ENCODE peak calls at places on chromosomes 4 and X, in four cellular contexts. A is RWPE2, P is BE2C, C is fibroblast of lung. Q is an unnamed sample.
A peak's percentile ranks its signal among the peaks of the same experiment; 100 is the strongest.

GRCh38 chr4:19776021-19776459 is 475.7 kb upstream of the SLIT2 start:
- DNase-seq in A (peak; percentile 88), P (no peak), C (peak; percentile 53), Q (peak; percentile 8)

GRCh38 chr4:101292214-101292613 is 55.1 kb downstream of the PPP3CA start:
- DNase-seq in A (no peak), P (peak; percentile 29), C (no peak), Q (no peak)

GRCh38 chr4:142446965-142447474 is 399.1 kb downstream of the INPP4B start:
- DNase-seq in A (no peak), P (no peak), C (no peak), Q (no peak)

GRCh38 chr4:146957252-146957651 is 11.6 kb upstream of the TTC29 start:
- DNase-seq in A (peak; percentile 81), P (no peak), C (no peak), Q (no peak)

GRCh38 chr4:112647785-112648184 is 10.8 kb downstream of the LARP7 start:
- DNase-seq in A (no peak), P (no peak), C (no peak), Q (no peak)

GRCh38 chrX:140764401-140764919 is 54.9 kb downstream of the LINC00632 start:
- DNase-seq in A (no peak), P (peak; percentile 68), C (peak; percentile 67), Q (peak; percentile 69)

GRCh38 chr4:76783836-76784235 is 114.1 kb downstream of the SOWAHB start:
- DNase-seq in A (no peak), P (no peak), C (peak; percentile 11), Q (no peak)

GRCh38 chrX:68945603-68946228 is 116.9 kb downstream of the EFNB1 start:
- DNase-seq in A (no peak), P (peak; percentile 17), C (peak; percentile 83), Q (no peak)

GRCh38 chr4:68271851-68272756 is 26.6 kb upstream of the TMPRSS11B start:
- DNase-seq in A (no peak), P (no peak), C (peak; percentile 76), Q (peak; percentile 34)

GRCh38 chr4:112951362-112951962 is 98.0 kb upstream of the ANK2 start:
- DNase-seq in A (no peak), P (no peak), C (peak; percentile 19), Q (peak; percentile 12)

GRCh38 chrX:100072286-100072685 is 337.8 kb downstream of the PCDH19 start:
- DNase-seq in A (no peak), P (no peak), C (no peak), Q (no peak)

GRCh38 chrX:12971282-12972003 is 3.5 kb upstream of the TMSB4X start:
- DNase-seq in A (no peak), P (no peak), C (no peak), Q (no peak)

GRCh38 chr4:112007361-112007760 is 137.9 kb upstream of the FAM241A start:
- DNase-seq in A (no peak), P (no peak), C (no peak), Q (no peak)

GRCh38 chr4:24932831-24933230 is 20.0 kb upstream of the CCDC149 start:
- DNase-seq in A (no peak), P (no peak), C (no peak), Q (no peak)

GRCh38 chr4:102819588-102820365 is 7.6 kb downstream of the UBE2D3 start:
- DNase-seq in A (no peak), P (no peak), C (peak; percentile 15), Q (no peak)

GRCh38 chrX:105653891-105654290 is 168.4 kb upstream of the NRK start:
- DNase-seq in A (no peak), P (no peak), C (peak; percentile 54), Q (no peak)

GRCh38 chrX:138771042-138771441 is 59.5 kb upstream of the FGF13 start:
- DNase-seq in A (no peak), P (no peak), C (no peak), Q (no peak)

GRCh38 chr4:138222041-138222440 is 20.1 kb downstream of the SLC7A11 start:
- DNase-seq in A (no peak), P (no peak), C (peak; percentile 84), Q (peak; percentile 17)

GRCh38 chrX:134642394-134642793 is 15.9 kb downstream of the PLAC1 start:
- DNase-seq in A (no peak), P (no peak), C (no peak), Q (no peak)

GRCh38 chr4:106569151-106570029 is 200.8 kb upstream of the GIMD1 start:
- DNase-seq in A (no peak), P (no peak), C (no peak), Q (no peak)

GRCh38 chrX:36916941-36917340 is 91.2 kb upstream of the FAM47C start:
- DNase-seq in A (no peak), P (no peak), C (no peak), Q (no peak)

GRCh38 chr4:81255524-81255923 is 40.5 kb upstream of the PRKG2 start:
- DNase-seq in A (no peak), P (no peak), C (peak; percentile 87), Q (peak; percentile 11)

GRCh38 chr4:64643841-64644240 is 234.6 kb upstream of the TECRL start:
- DNase-seq in A (no peak), P (no peak), C (no peak), Q (no peak)

GRCh38 chr4:110198472-110199419 is at the start of gene ELOVL6:
- DNase-seq in A (peak; percentile 59), P (peak; percentile 81), C (peak; percentile 88), Q (peak; percentile 85)
- H3K4me1 ChIP-seq in A (peaks cover 22% of the 10 kb centered on the region), P (peaks cover 10% of the 10 kb centered on the region), C (peaks cover 6% of the 10 kb centered on the region), Q (peaks cover 21% of the 10 kb centered on the region)

GRCh38 chrX:151510203-151510602 is 53.3 kb upstream of the PASD1 start:
- DNase-seq in A (no peak), P (no peak), C (no peak), Q (no peak)
- H3K4me1 ChIP-seq in A (no peaks in the 10 kb centered on the region), P (no peaks in the 10 kb centered on the region), C (no peaks in the 10 kb centered on the region), Q (no peaks in the 10 kb centered on the region)

DNA sequence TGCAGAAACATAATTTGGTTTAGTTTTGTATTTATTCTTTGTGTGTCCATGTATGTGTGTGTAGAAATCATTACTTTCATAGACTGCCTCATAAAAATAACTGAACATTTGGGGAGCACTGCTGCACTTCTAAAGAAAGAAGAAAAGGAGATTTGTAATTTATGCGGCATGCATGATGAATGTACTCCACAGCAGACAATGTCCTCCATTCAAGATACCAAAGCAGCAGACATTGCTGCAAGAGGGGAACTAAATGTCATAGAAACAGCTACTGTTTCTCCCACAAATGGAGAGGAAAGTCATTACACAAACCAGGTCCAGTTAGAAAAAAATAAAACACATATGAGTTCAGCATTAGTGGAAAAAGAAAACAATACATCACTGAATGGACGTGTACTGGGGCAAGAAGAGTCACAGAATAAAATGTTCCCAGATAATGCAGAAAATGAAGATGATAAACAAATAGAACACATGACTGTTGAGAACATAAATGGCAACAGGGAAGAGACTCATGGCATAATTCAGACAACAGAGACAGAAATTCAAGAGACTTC is 2.6 kb downstream of the DTHD1 start:
- DNase-seq in A (no peak), P (no peak), C (no peak), Q (no peak)
- H3K4me1 ChIP-seq in A (peaks cover 29% of the 10 kb centered on the region), P (no peaks in the 10 kb centered on the region), C (no peaks in the 10 kb centered on the region), Q (no peaks in the 10 kb centered on the region)

DNA sequence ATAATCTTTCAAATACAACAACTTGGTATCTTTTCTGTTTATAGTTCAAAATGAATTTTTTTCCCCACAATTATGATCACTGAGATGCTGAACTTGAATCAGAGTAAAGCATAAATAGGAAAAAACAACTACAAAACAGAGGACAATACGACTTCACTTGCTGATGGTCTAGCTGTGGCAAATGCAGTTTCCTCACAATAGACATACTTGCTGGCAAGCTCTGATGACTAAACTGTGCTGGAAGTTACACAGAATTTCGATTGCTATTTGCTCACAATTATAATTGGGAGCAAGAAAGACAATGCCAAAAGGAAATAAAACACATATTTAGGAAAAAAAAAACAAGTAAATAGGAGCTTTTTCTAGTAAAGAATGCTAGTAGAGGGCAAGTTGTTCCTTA is 14.7 kb downstream of the VEGFC start:
- DNase-seq in A (no peak), P (no peak), C (peak; percentile 82), Q (no peak)
- H3K4me1 ChIP-seq in A (peaks cover 88% of the 10 kb centered on the region), P (no peaks in the 10 kb centered on the region), C (peaks cover 13% of the 10 kb centered on the region), Q (no peaks in the 10 kb centered on the region)

DNA sequence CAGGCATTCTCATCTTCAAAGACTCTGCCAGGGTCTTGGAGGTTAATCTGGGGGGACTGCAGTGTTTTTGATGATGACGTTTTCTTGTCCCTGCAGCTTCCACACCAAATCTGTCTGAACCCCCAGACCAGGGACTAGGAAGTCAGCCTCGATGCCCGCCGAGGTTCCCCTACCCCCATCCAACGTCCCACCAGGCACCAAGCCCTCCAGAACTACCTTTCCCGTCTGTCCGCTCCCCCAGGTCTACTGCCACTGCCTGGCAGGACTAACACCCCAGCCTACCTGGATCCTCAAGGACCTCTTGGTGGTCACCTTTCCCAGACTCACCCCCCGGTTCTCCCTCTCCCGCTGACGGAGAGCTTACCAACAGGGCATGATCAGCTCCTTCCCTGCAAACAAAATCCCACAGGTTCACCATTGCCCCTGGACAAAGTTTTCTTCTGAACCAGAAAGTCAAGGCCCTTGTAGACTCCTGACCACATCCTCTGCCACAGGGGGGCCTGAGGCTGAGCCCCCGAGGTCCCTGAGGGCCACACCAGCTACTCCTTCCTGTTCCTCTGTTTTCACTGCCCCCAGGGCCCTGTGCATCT is 40.9 kb downstream of the HMX1 start:
- DNase-seq in A (no peak), P (no peak), C (no peak), Q (no peak)
- H3K4me1 ChIP-seq in A (no peaks in the 10 kb centered on the region), P (no peaks in the 10 kb centered on the region), C (no peaks in the 10 kb centered on the region), Q (no peaks in the 10 kb centered on the region)

GRCh38 chr4:87053064-87053693 is 118.4 kb downstream of the AFF1 start:
- DNase-seq in A (no peak), P (no peak), C (no peak), Q (no peak)

GRCh38 chr4:87053802-87054767 is 119.3 kb downstream of the AFF1 start:
- DNase-seq in A (no peak), P (no peak), C (no peak), Q (no peak)

GRCh38 chr4:87054900-87055299 is 120.1 kb downstream of the AFF1 start:
- DNase-seq in A (no peak), P (no peak), C (no peak), Q (no peak)

GRCh38 chr4:87056884-87057283 is 122.1 kb downstream of the AFF1 start:
- DNase-seq in A (no peak), P (no peak), C (no peak), Q (peak; percentile 18)

DNA sequence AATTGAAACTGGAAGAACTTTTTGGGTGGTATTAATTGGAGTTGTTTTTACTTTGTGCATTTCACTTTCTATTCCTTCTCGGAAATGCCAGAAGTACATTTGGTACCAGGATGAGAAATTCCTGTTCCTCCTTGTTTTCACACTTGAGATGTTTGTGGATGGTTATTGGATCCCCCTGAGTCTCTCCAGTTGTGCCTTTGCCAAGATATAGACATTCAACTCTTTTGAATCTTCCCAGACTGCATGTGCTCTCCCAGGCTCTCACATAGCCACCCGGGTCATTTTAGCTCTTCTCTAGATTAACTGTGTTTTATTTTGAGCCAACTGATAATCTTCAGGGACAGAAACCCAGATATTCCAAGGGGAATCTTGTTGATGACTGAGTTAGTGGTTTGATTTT is 120.5 kb downstream of the AFF1 start:
- DNase-seq in A (no peak), P (no peak), C (no peak), Q (no peak)
- H3K4me1 ChIP-seq in A (peaks cover 4% of the 10 kb centered on the region), P (peaks cover 35% of the 10 kb centered on the region), C (peaks cover 2% of the 10 kb centered on the region), Q (peaks cover 37% of the 10 kb centered on the region)

DNA sequence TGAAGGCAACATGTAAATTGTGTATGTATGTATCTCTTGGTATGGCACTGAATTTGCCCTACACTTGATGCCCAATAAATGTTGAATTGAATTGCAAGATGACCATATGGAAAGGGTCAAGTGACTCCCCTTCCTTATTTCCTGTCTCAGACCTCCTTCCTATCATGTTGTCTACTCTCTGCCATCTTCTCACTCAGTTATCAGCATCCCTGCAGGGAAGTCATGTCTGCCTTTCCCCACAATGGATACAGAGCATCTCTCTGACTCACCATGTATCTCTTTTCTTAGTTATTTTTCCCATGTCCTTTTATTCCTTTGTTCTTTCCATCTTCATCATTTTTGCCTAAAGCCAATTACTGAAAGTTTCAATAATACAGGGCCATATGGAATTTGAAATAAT is 22.5 kb downstream of the BMX start:
- DNase-seq in A (no peak), P (no peak), C (no peak), Q (no peak)
- H3K4me1 ChIP-seq in A (no peaks in the 10 kb centered on the region), P (no peaks in the 10 kb centered on the region), C (no peaks in the 10 kb centered on the region), Q (no peaks in the 10 kb centered on the region)

Q was measured in hepatocyte.